ENCODE peak calls at places on chromosomes 3 and 15, in seven cellular contexts. I, A, Q, K, G, E and O are unnamed samples.
A peak's percentile ranks its signal among the peaks of the same experiment; 100 is the strongest.

GRCh38 chr3:52895416-52895815 is 1.9 kb downstream of the STIMATE start:
- DNase-seq in I (no peak), A (no peak), Q (no peak), K (no peak), G (no peak), E (no peak), O (no peak)

GRCh38 chr3:48847053-48847585 is 555 bp downstream of the PRKAR2A start:
- DNase-seq in I (peak; percentile 90), A (peak; percentile 76), Q (peak; percentile 47), K (peak; percentile 93), G (peak; percentile 93), E (peak; percentile 91), O (peak; percentile 46)

GRCh38 chr3:140834266-140835037 is 107.2 kb upstream of the SLC25A36 start:
- DNase-seq in I (no peak), A (peak; percentile 65), Q (no peak), K (no peak), G (no peak), E (no peak), O (no peak)

GRCh38 chr3:160808838-160809237 is 52.8 kb downstream of the PPM1L start:
- DNase-seq in I (peak; percentile 57), A (no peak), Q (no peak), K (peak; percentile 76), G (peak; percentile 78), E (no peak), O (no peak)

GRCh38 chr3:67804545-67804944 is 150.1 kb upstream of the SUCLG2 start:
- DNase-seq in I (no peak), A (no peak), Q (no peak), K (no peak), G (no peak), E (no peak), O (no peak)

GRCh38 chr3:55951371-55951770 is 464.3 kb upstream of the WNT5A start:
- DNase-seq in I (no peak), A (no peak), Q (no peak), K (no peak), G (no peak), E (no peak), O (no peak)

GRCh38 chr3:171326717-171327440 is 133.3 kb downstream of the TNIK start:
- DNase-seq in I (no peak), A (no peak), Q (no peak), K (no peak), G (no peak), E (no peak), O (no peak)

GRCh38 chr3:196506687-196507086 is 3.1 kb upstream of the RNF168 start:
- DNase-seq in I (no peak), A (no peak), Q (no peak), K (no peak), G (no peak), E (no peak), O (no peak)

GRCh38 chr3:14274537-14274936 is 95.9 kb downstream of the LSM3 start:
- DNase-seq in I (no peak), A (no peak), Q (no peak), K (no peak), G (no peak), E (no peak), O (no peak)

GRCh38 chr3:37974121-37974927 is 16.3 kb upstream of the VILL start:
- DNase-seq in I (peak; percentile 74), A (peak; percentile 15), Q (no peak), K (peak; percentile 83), G (peak; percentile 77), E (peak; percentile 78), O (peak; percentile 67)

GRCh38 chr15:41024141-41024540 is 70.9 kb downstream of the CHAC1 start:
- DNase-seq in I (no peak), A (peak; percentile 30), Q (no peak), K (no peak), G (no peak), E (no peak), O (no peak)

GRCh38 chr3:175304437-175304836 is 445.3 kb downstream of the NAALADL2 start:
- DNase-seq in I (no peak), A (no peak), Q (no peak), K (no peak), G (no peak), E (no peak), O (no peak)

GRCh38 chr3:154552338-154552737 is 122.3 kb upstream of the GPR149 start:
- DNase-seq in I (no peak), A (no peak), Q (no peak), K (no peak), G (no peak), E (no peak), O (no peak)

GRCh38 chr15:86555939-86556725 is 476.5 kb downstream of the AGBL1 start:
- DNase-seq in I (no peak), A (no peak), Q (no peak), K (no peak), G (no peak), E (no peak), O (no peak)

GRCh38 chr3:81086348-81086747 is 675.1 kb downstream of the GBE1 start:
- DNase-seq in I (no peak), A (no peak), Q (no peak), K (no peak), G (no peak), E (no peak), O (no peak)

GRCh38 chr3:20811006-20811405 is 625.0 kb upstream of the SGO1 start:
- DNase-seq in I (no peak), A (no peak), Q (no peak), K (no peak), G (no peak), E (no peak), O (no peak)

GRCh38 chr3:114128826-114129225 is 50.0 kb downstream of the DRD3 start:
- DNase-seq in I (no peak), A (peak; percentile 33), Q (no peak), K (no peak), G (no peak), E (no peak), O (no peak)

GRCh38 chr3:158384019-158384418 is 187.0 kb upstream of the MLF1 start:
- DNase-seq in I (no peak), A (no peak), Q (no peak), K (no peak), G (no peak), E (no peak), O (no peak)

GRCh38 chr15:77605582-77605981 is 27.1 kb downstream of the LINGO1 start:
- DNase-seq in I (peak; percentile 57), A (no peak), Q (no peak), K (peak; percentile 60), G (no peak), E (no peak), O (no peak)

GRCh38 chr3:107796786-107797185 is 274.0 kb downstream of the BBX start:
- DNase-seq in I (no peak), A (no peak), Q (no peak), K (no peak), G (no peak), E (no peak), O (no peak)

GRCh38 chr3:149174901-149175300 is 45.5 kb downstream of the HPS3 start:
- DNase-seq in I (no peak), A (peak; percentile 41), Q (no peak), K (no peak), G (no peak), E (no peak), O (no peak)

GRCh38 chr15:42404461-42405235 is 45.3 kb downstream of the CAPN3 start:
- DNase-seq in I (no peak), A (no peak), Q (no peak), K (no peak), G (no peak), E (no peak), O (no peak)

GRCh38 chr15:95718441-95718840 is 612.1 kb upstream of the NR2F2 start:
- DNase-seq in I (no peak), A (peak; percentile 11), Q (no peak), K (no peak), G (no peak), E (no peak), O (peak; percentile 7)

GRCh38 chr3:74269689-74270088 is 344.8 kb downstream of the CNTN3 start:
- DNase-seq in I (no peak), A (no peak), Q (no peak), K (no peak), G (no peak), E (no peak), O (no peak)

GRCh38 chr3:52779011-52779410 is 1.6 kb downstream of the ITIH1 start:
- DNase-seq in I (no peak), A (no peak), Q (no peak), K (no peak), G (peak; percentile 17), E (no peak), O (no peak)

GRCh38 chr15:38809621-38810020 is 245.0 kb upstream of the RASGRP1 start:
- DNase-seq in I (no peak), A (no peak), Q (no peak), K (no peak), G (no peak), E (no peak), O (no peak)
- H3K27me3 ChIP-seq in I (no peaks in the 10 kb centered on the region), A (no peaks in the 10 kb centered on the region), Q (no peaks in the 10 kb centered on the region), K (no peaks in the 10 kb centered on the region), G (no peaks in the 10 kb centered on the region), E (no peaks in the 10 kb centered on the region), O (no peaks in the 10 kb centered on the region)

GRCh38 chr3:147427796-147428195 is 18.6 kb downstream of the ZIC1 start:
- DNase-seq in I (no peak), A (peak; percentile 51), Q (no peak), K (no peak), G (no peak), E (no peak), O (no peak)
- H3K27me3 ChIP-seq in I (peaks cover 40% of the 10 kb centered on the region), A (no peaks in the 10 kb centered on the region), Q (peaks cover 13% of the 10 kb centered on the region), K (no peaks in the 10 kb centered on the region), G (peaks cover 29% of the 10 kb centered on the region), E (peaks cover 66% of the 10 kb centered on the region), O (peaks cover 65% of the 10 kb centered on the region)

DNA sequence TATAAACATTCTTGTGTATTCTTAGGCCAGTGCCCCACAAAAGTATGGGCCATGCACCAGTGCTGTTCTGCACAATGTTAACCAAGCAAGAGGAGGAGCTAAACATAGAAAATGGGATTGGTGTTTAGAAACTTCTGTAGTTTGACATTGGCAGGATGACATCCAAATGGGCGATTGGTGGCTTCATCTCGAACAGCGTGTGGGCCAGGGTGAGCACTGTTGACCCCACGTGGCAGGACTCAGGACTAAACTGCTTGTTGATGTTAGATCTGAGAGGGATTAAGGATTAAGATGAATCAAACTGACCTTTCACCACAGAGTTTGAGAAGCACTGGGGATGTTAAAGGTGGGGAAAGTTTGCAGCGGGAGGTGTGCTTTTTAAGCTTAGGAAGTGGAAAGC is 31.9 kb downstream of the ZNF710 start:
- DNase-seq in I (no peak), A (no peak), Q (no peak), K (no peak), G (no peak), E (peak; percentile 6), O (no peak)
- H3K27me3 ChIP-seq in I (no peaks in the 10 kb centered on the region), A (no peaks in the 10 kb centered on the region), Q (no peaks in the 10 kb centered on the region), K (no peaks in the 10 kb centered on the region), G (no peaks in the 10 kb centered on the region), E (no peaks in the 10 kb centered on the region), O (no peaks in the 10 kb centered on the region)

DNA sequence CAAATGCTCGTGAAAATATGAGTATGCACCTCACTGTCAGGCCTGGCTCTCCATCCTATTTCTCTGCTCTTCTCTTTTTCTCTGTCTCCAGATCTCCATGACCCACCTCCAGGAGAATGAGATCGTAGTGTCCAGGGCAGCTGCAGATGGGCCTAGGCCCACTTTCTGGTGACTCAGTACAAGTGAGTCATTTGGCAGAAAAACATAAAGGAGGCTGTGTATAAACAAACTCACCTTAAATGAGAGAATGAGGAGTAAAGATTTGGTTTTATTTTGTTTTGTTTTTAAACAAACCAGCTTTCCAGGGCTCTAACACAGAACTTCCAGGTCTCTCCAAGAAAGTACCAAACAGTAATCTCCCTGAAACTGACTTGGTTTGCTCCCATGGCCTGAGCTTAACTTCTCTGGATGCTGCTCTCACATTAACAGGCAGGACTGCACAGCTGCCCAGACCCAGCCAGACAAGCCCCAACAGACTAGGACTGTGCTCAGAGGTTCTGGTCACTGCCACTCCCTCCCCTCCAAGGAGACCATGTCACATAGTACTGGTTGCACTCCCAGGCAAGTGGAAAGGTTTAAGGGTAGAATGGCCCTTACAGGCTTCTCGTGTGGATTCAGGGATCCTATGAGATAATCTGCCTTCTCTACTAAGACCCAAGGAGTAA is 1.5 kb upstream of the HEG1 start:
- DNase-seq in I (no peak), A (peak; percentile 82), Q (no peak), K (no peak), G (no peak), E (no peak), O (no peak)
- H3K27me3 ChIP-seq in I (no peaks in the 10 kb centered on the region), A (no peaks in the 10 kb centered on the region), Q (no peaks in the 10 kb centered on the region), K (no peaks in the 10 kb centered on the region), G (no peaks in the 10 kb centered on the region), E (peaks cover 5% of the 10 kb centered on the region), O (no peaks in the 10 kb centered on the region)